ENCODE peak calls at places on chromosomes 11 and 22, in nine cellular contexts. M is hepatocyte, N is SK-N-SH, J is GM23248, G is OCI-LY7, Y is PC-3, A is HCT116, Q is GM23338, P is MM.1S. T is an unnamed sample. For H3K4me1, the result is how much of the 10 kb centered on the place peaks cover.

GRCh38 chr11:118632577-118633318 is 25.3 kb downstream of the PHLDB1 start:
- DNase-seq in M (no peak), N (no peak), J (no peak), G (no peak), Y (no peak), A (no peak), Q (no peak), P (no peak), T (no peak)

GRCh38 chr22:39926175-39927152 is 25.6 kb downstream of the GRAP2 start:
- DNase-seq in M (peak), N (no peak), J (no peak), G (no peak), Y (no peak), A (no peak), Q (no peak), P (no peak), T (no peak)

GRCh38 chr11:108734956-108735559 is 70.2 kb downstream of the DDX10 start:
- DNase-seq in M (peak), N (peak), J (peak), G (peak), Y (peak), A (peak), Q (peak), P (peak), T (peak)

GRCh38 chr11:45225277-45225676 is 60.9 kb downstream of the SYT13 start:
- DNase-seq in M (no peak), N (no peak), J (no peak), G (no peak), Y (peak), A (no peak), Q (no peak), P (no peak), T (no peak)

GRCh38 chr22:43110927-43111623 is 525 bp downstream of the BIK start:
- DNase-seq in M (peak), N (peak), J (peak), G (peak), Y (peak), A (no peak), Q (peak), P (peak), T (peak)

GRCh38 chr11:132423266-132423665 is 1052.9 kb downstream of the NTM start:
- DNase-seq in M (no peak), N (no peak), J (no peak), G (no peak), Y (no peak), A (no peak), Q (no peak), P (no peak), T (no peak)

GRCh38 chr22:19663821-19664325 is 50.4 kb upstream of the SEPTIN5 start:
- DNase-seq in M (no peak), N (peak), J (peak), G (no peak), Y (no peak), A (no peak), Q (peak), P (no peak), T (peak)

GRCh38 chr11:47192111-47192510 is 5.9 kb upstream of the PACSIN3 start:
- DNase-seq in M (no peak), N (no peak), J (no peak), G (no peak), Y (peak), A (no peak), Q (no peak), P (no peak), T (no peak)

GRCh38 chr11:119218141-119218878 is 12.2 kb downstream of the CBL start:
- DNase-seq in M (peak), N (no peak), J (peak), G (no peak), Y (peak), A (peak), Q (no peak), P (no peak), T (no peak)

GRCh38 chr22:19626042-19626560 is 88.2 kb upstream of the SEPTIN5 start:
- DNase-seq in M (no peak), N (no peak), J (no peak), G (no peak), Y (no peak), A (no peak), Q (no peak), P (no peak), T (no peak)

GRCh38 chr22:31230155-31230870 is 18.2 kb downstream of the LIMK2 start:
- DNase-seq in M (no peak), N (no peak), J (peak), G (no peak), Y (no peak), A (no peak), Q (no peak), P (no peak), T (no peak)

GRCh38 chr11:61776561-61777075 is 15.8 kb downstream of the TMEM258 start:
- DNase-seq in M (peak), N (peak), J (peak), G (peak), Y (peak), A (peak), Q (peak), P (peak), T (peak)

GRCh38 chr11:101034076-101034475 is 95.5 kb downstream of the PGR start:
- DNase-seq in M (no peak), N (no peak), J (no peak), G (no peak), Y (no peak), A (no peak), Q (no peak), P (no peak), T (peak)

GRCh38 chr11:62632492-62632891 is 10.7 kb upstream of the B3GAT3 start:
- DNase-seq in M (no peak), N (no peak), J (no peak), G (no peak), Y (no peak), A (no peak), Q (no peak), P (no peak), T (no peak)

GRCh38 chr11:47946682-47947575 is 33.4 kb upstream of the PTPRJ start:
- DNase-seq in M (peak), N (no peak), J (peak), G (no peak), Y (peak), A (peak), Q (peak), P (no peak), T (no peak)

GRCh38 chr11:2887526-2888195 is 2.1 kb upstream of the CDKN1C start:
- DNase-seq in M (no peak), N (no peak), J (no peak), G (no peak), Y (no peak), A (no peak), Q (no peak), P (no peak), T (peak)

GRCh38 chr11:22780914-22781593 is 48.5 kb downstream of the SVIP start:
- DNase-seq in M (no peak), N (peak), J (no peak), G (peak), Y (no peak), A (no peak), Q (peak), P (peak), T (peak)

GRCh38 chr11:12441081-12441801 is 63.9 kb downstream of the PARVA start:
- DNase-seq in M (no peak), N (no peak), J (peak), G (no peak), Y (peak), A (no peak), Q (no peak), P (no peak), T (no peak)

GRCh38 chr11:64094463-64095223 is 58.9 kb downstream of the FLRT1 start:
- DNase-seq in M (no peak), N (no peak), J (peak), G (no peak), Y (peak), A (peak), Q (no peak), P (no peak), T (peak)

DNA sequence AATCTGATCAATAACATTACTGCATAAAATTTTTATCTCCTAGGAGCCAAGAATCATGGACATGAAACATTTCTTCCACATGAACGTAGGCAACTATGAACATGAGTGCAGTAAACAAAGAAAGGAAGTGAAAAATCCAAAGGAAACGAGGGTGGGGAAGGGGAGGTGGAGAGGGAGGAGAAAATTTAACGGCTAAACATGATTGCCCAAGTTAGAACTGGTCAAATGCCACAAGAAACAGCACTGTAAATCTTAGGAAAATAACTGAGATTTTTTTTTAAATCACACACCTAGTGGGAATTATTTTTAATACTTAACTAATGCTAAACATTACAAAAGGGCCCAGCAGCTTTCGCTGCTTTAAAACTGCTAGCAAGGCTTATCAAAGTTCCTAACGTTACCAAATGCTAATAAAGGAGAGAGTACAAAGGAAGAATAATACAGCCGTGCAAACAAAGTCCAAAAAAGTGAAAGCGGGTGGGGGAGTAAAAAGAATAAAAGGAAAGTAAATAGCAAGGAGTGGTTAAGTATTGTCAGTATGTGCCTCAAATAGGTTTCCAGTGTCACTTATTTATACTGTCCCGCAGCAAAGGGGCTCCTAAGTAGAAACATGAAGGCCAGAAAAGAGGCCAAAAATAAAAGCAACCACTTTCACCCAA is 13.7 kb downstream of the NARS2 start:
- DNase-seq in M (no peak), N (no peak), J (peak), G (no peak), Y (peak), A (no peak), Q (no peak), P (no peak), T (no peak)
- H3K4me1 ChIP-seq in M (under half), N (under half), J (under half), G (under half), Y (under half), A (under half), Q (under half), P (under half), T (under half)

DNA sequence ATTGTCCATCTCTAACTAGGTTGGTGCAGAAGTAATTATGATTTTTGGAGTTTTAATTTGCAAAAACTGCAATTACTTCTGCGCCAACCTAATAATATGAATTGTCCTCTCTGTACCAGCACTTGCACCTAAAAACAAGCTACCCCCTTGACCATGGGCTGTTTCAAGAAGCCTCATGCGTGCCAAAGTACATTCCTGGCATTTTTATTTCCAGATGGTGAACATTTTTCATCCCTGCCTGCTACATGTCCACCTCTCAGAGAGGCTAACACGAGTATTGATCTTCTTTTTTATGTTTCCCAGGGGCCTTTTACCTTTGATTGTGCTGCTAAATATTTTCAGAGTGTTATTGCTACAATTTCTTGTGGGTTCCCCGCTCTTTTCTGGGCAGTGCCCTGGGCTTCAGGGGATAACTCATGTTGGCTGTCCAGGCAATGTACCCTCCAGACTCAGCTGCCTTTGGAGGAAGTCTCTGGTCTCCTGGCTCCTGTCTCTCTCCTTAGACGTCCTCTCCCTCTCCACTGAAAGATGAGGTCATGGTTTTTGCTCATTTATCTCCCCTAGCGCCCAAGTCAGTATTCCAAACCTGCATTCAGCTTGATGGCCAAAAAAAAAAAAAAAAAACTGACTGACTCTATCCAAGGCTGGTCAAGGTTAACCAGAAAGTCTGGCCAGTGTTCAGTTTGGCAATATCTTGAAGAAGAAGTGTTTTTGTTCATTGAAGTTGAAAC is 86.2 kb upstream of the ASPHD2 start:
- DNase-seq in M (no peak), N (no peak), J (no peak), G (no peak), Y (no peak), A (no peak), Q (no peak), P (no peak), T (no peak)
- H2AFZ ChIP-seq in M (no peak), N (no peak), J (no peak), G (no peak), Y (no peak), A (no peak), Q (no peak), P (no peak), T (no peak)

DNA sequence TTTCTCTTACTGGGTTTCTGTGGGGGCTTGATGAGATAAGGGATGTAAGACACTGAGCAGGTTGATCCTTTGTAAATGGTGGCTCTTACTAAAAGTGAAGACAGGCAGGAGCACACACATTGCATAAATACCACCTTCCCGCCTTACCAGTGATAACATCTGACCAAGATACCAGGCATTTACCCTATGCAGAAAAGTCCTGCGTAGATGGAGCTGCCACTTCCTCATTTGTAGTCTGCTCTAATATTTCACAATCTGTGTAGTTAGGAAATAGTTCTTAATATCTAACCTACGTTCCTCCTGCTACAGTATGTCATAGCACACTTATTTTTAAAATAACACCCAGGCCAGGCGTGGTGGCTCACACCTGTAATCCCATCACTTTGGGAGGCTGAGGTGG is 23.9 kb upstream of the SWAP70 start:
- DNase-seq in M (no peak), N (no peak), J (no peak), G (peak), Y (no peak), A (no peak), Q (no peak), P (no peak), T (no peak)
- TF ChIP-seq EZH2phosphoT487 in M (no peak), N (no peak), J (no peak), G (no peak), Y (no peak), A (no peak), Q (no peak), P (no peak), T (no peak)

GRCh38 chr22:23223566-23224317 is 43.4 kb downstream of the BCR start:
- DNase-seq in M (no peak), N (peak), J (no peak), G (no peak), Y (no peak), A (no peak), Q (no peak), P (no peak), T (no peak)
- H3K4me1 ChIP-seq in M (under half), N (half or more), J (half or more), G (under half), Y (under half), A (under half), Q (half or more), P (under half), T (under half)

GRCh38 chr11:70640408-70640807 is 242.1 kb downstream of the CTTN start:
- DNase-seq in M (no peak), N (no peak), J (no peak), G (no peak), Y (no peak), A (no peak), Q (no peak), P (no peak), T (no peak)
- H2AFZ ChIP-seq in M (no peak), N (no peak), J (no peak), G (no peak), Y (no peak), A (no peak), Q (no peak), P (no peak), T (no peak)

GRCh38 chr11:66343176-66343575 is 1.7 kb downstream of the BRMS1 start:
- DNase-seq in M (no peak), N (no peak), J (no peak), G (no peak), Y (no peak), A (no peak), Q (no peak), P (no peak), T (no peak)
- TF ChIP-seq EZH2phosphoT487 in M (no peak), N (no peak), J (no peak), G (no peak), Y (no peak), A (no peak), Q (no peak), P (no peak), T (no peak)

DNA sequence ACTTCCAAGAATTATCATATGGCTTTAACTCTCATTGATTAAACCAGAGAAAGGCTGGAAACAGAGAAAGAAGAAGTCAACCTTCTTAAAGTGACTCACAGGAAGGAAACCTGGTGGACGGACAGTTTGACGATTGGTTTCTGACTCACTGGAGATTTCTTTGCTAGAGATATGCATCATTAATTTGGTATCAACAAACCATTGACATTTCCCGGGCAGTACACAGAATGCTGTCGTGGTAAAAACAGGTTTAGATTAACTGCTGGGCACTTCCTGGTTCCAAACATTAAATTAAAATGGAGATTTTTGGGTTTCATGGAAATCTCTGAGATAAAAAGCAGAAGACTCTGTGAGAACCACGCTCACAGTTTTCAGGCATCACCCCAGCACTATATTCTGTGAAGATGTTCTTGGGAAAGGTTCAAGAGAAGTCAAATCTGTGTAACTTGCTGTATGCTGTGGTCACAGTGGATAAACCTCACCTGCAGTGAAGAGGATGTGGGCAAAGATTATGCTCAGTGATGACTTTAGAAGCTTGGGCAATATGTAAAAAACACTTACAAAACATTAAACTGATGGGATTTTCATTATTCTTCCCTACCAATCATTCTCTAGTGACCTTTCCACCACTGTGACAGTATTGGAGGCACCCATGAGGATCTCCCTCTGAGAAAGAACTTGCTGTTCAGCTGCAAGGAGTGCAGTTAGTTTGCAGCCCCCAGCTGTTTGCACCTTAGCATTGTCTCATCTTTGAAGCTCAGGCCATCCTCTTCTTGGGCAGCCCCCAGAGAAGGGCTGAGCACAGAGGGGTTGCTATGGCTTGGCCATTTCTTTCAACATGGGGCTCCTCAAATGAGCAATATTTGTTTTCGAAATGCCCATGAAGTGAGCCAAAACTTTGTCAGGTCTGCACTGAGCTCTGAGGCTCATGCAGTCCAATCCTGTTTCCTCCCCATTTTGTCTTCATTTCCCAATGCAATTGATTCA is 61.0 kb upstream of the CD44 start:
- DNase-seq in M (no peak), N (no peak), J (peak), G (peak), Y (peak), A (peak), Q (no peak), P (peak), T (no peak)
- H3K4me1 ChIP-seq in M (under half), N (under half), J (under half), G (half or more), Y (half or more), A (under half), Q (under half), P (under half), T (under half)

DNA sequence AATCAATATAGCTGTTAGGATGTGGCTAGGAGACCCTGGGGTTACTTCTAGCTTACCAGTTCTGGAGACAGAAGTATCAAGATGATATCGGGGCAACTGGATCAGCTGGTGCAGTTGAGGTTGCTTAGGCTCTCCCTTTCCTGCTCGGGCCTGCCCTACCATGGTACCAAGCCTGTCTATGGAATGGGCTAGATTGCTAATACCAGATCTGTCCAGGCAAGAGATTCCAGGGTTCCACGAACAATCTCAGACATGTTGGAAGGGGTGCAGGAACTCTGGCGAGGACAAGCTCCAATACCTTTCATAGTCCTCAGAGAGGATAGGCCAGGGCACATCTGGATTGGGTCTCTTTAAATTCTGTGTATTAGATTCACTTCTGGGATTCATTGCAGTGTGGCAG is 53.8 kb downstream of the ADM start:
- DNase-seq in M (no peak), N (no peak), J (no peak), G (no peak), Y (no peak), A (no peak), Q (no peak), P (no peak), T (no peak)
- H2AFZ ChIP-seq in M (no peak), N (no peak), J (no peak), G (no peak), Y (no peak), A (no peak), Q (no peak), P (no peak), T (no peak)

GRCh38 chr11:120391297-120391696 is 55.1 kb downstream of the ARHGEF12 start:
- DNase-seq in M (peak), N (no peak), J (no peak), G (no peak), Y (no peak), A (no peak), Q (peak), P (no peak), T (peak)

GRCh38 chr11:120394119-120394518 is 57.9 kb downstream of the ARHGEF12 start:
- DNase-seq in M (no peak), N (no peak), J (no peak), G (no peak), Y (no peak), A (no peak), Q (no peak), P (no peak), T (no peak)

GRCh38 chr11:120391854-120392253 is 55.6 kb downstream of the ARHGEF12 start:
- DNase-seq in M (peak), N (no peak), J (no peak), G (no peak), Y (no peak), A (no peak), Q (no peak), P (no peak), T (no peak)

GRCh38 chr11:120392299-120392698 is 56.1 kb downstream of the ARHGEF12 start:
- DNase-seq in M (no peak), N (no peak), J (no peak), G (no peak), Y (no peak), A (no peak), Q (no peak), P (no peak), T (no peak)

GRCh38 chr11:120392791-120393190 is 56.6 kb downstream of the ARHGEF12 start:
- DNase-seq in M (no peak), N (no peak), J (peak), G (no peak), Y (peak), A (no peak), Q (no peak), P (no peak), T (no peak)
- TF ChIP-seq EZH2phosphoT487 in M (no peak), N (no peak), J (no peak), G (no peak), Y (no peak), A (no peak), Q (no peak), P (no peak), T (no peak)

T was measured in neural progenitor cell.